ENCODE peak calls at places on chromosome 18, in ten cellular contexts. R is cardiac muscle cell, N is spleen, X is HCT116, H is tibial artery, L is lung, J is adrenal gland, O is endodermal cell, E is A673, U is lower lobe of right lung. Q is an unnamed sample.
A peak's percentile ranks its signal among the peaks of the same experiment; 100 is the strongest.

GRCh38 chr18:5512191-5512590 is 31.6 kb downstream of the EPB41L3 start:
- DNase-seq in R (no peak), N (no peak), X (no peak), H (no peak), L (no peak), J (no peak), O (no peak), E (no peak), U (no peak), Q (no peak)

GRCh38 chr18:46220116-46220515 is 115.9 kb downstream of the HAUS1 start:
- DNase-seq in R (no peak), N (no peak), X (no peak), H (no peak), L (no peak), J (no peak), O (no peak), E (no peak), U (no peak), Q (no peak)

GRCh38 chr18:8656226-8656625 is 47.0 kb downstream of the RAB12 start:
- DNase-seq in R (no peak), N (no peak), X (no peak), H (no peak), L (no peak), J (no peak), O (no peak), E (no peak), U (no peak), Q (no peak)

GRCh38 chr18:11050966-11051365 is 98.4 kb downstream of the PIEZO2 start:
- DNase-seq in R (no peak), N (no peak), X (no peak), H (no peak), L (no peak), J (no peak), O (no peak), E (no peak), U (no peak), Q (no peak)

GRCh38 chr18:25305584-25305983 is 46.4 kb downstream of the ZNF521 start:
- DNase-seq in R (no peak), N (no peak), X (no peak), H (no peak), L (no peak), J (no peak), O (no peak), E (no peak), U (no peak), Q (no peak)

GRCh38 chr18:61531182-61531581 is 198.0 kb downstream of the CDH20 start:
- DNase-seq in R (no peak), N (no peak), X (no peak), H (no peak), L (no peak), J (no peak), O (no peak), E (peak; percentile 56), U (no peak), Q (no peak)

GRCh38 chr18:52348209-52348608 is 8.2 kb downstream of the DCC start:
- DNase-seq in R (no peak), N (no peak), X (no peak), H (no peak), L (no peak), J (no peak), O (peak; percentile 71), E (peak; percentile 62), U (no peak), Q (peak; percentile 10)

GRCh38 chr18:57885931-57886330 is 82.8 kb upstream of the ATP8B1 start:
- DNase-seq in R (no peak), N (no peak), X (no peak), H (no peak), L (no peak), J (no peak), O (no peak), E (no peak), U (no peak), Q (no peak)

GRCh38 chr18:59617468-59617932 is 79.7 kb downstream of the CCBE1 start:
- DNase-seq in R (no peak), N (no peak), X (no peak), H (no peak), L (no peak), J (peak; percentile 23), O (no peak), E (no peak), U (no peak), Q (no peak)

GRCh38 chr18:46364048-46364447 is 259.9 kb downstream of the HAUS1 start:
- DNase-seq in R (no peak), N (no peak), X (no peak), H (no peak), L (no peak), J (no peak), O (no peak), E (no peak), U (no peak), Q (no peak)

GRCh38 chr18:48827321-48828200 is 123.2 kb downstream of the SMAD7 start:
- DNase-seq in R (peak; percentile 84), N (peak; percentile 55), X (no peak), H (peak; percentile 68), L (no peak), J (no peak), O (peak; percentile 81), E (peak; percentile 63), U (peak; percentile 28), Q (no peak)

GRCh38 chr18:76604642-76605240 is 109.7 kb upstream of the ZNF516 start:
- DNase-seq in R (no peak), N (no peak), X (no peak), H (no peak), L (no peak), J (no peak), O (no peak), E (no peak), U (no peak), Q (no peak)

GRCh38 chr18:58484989-58485962 is 143.6 kb downstream of the ALPK2 start:
- DNase-seq in R (peak; percentile 44), N (no peak), X (no peak), H (no peak), L (no peak), J (peak; percentile 11), O (peak; percentile 75), E (peak; percentile 14), U (no peak), Q (no peak)

GRCh38 chr18:22411442-22411841 is 6.3 kb downstream of the CTAGE1 start:
- DNase-seq in R (no peak), N (no peak), X (no peak), H (no peak), L (no peak), J (no peak), O (no peak), E (no peak), U (no peak), Q (no peak)

GRCh38 chr18:51390695-51391094 is 193.2 kb upstream of the MEX3C start:
- DNase-seq in R (no peak), N (no peak), X (no peak), H (no peak), L (no peak), J (no peak), O (no peak), E (peak; percentile 34), U (no peak), Q (no peak)

GRCh38 chr18:34795070-34795740 is 85.1 kb downstream of the DTNA start:
- DNase-seq in R (no peak), N (no peak), X (no peak), H (no peak), L (no peak), J (no peak), O (no peak), E (no peak), U (no peak), Q (no peak)
- TF ChIP-seq CTCF in R (no peak), N (no peak), X (no peak), H (no peak), L (no peak), J (no peak), O (peak; percentile 39), E (no peak), U (no peak), Q (no peak)

GRCh38 chr18:75205760-75206109 is 3.2 kb downstream of the PTGR3 start:
- DNase-seq in R (no peak), N (no peak), X (no peak), H (no peak), L (no peak), J (no peak), O (no peak), E (no peak), U (no peak), Q (no peak)
- H3K4me3 ChIP-seq in R (no peak overlapping the region), N (no peak overlapping the region), X (no peak overlapping the region), H (no peak overlapping the region), L (no peak overlapping the region), J (no peak overlapping the region), O (peak overlapping the region; percentile 68), E (no peak overlapping the region), U (peak overlapping the region; percentile 54), Q (no peak overlapping the region)

DNA sequence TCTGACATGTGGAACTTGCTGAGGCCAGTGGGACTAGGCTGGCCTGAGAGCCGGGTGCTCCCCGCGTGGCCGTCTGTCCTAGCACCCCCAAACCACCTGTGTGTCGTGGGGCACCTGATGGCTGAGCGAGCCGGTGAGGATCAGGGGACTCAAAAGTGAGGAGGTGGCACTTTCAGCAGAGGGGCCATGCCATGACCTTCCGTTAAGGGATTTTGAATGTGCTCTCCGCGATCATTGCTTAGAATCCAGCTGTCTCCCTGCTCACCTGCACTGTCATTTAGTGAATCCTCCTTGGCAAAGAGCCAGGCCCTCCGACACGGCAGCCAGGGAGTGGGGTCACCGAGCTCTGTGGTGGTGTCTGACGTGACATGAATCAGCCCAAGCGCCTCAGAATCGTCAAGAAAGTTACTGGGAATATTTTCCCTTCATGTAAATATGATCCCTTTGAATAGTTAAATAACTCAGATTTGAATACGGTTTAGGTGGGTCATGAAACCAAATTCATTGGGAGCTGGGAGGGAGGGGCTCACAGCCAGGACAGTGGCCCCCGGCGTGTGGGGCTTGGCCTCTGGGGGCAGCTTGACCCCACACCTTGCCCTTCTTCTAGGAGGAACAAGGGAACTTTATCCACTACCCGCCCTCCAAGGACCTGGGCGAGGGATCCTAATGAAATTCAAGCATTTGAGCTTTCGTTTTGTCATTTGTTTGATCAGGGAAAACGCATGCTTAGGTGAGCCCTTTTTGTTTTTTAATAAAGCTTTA is 9.5 kb downstream of the NFATC1 start:
- DNase-seq in R (no peak), N (peak; percentile 83), X (no peak), H (no peak), L (no peak), J (no peak), O (no peak), E (no peak), U (peak; percentile 37), Q (no peak)
- H3K4me1 ChIP-seq in R (no peaks in the 10 kb centered on the region), N (peaks cover 56% of the 10 kb centered on the region), X (peaks cover 11% of the 10 kb centered on the region), H (peaks cover 19% of the 10 kb centered on the region), L (peaks cover 6% of the 10 kb centered on the region), J (peaks cover 24% of the 10 kb centered on the region), O (no peaks in the 10 kb centered on the region), E (peaks cover 39% of the 10 kb centered on the region), U (peaks cover 55% of the 10 kb centered on the region), Q (no peaks in the 10 kb centered on the region)

GRCh38 chr18:67862069-67862468 is 345.5 kb upstream of the DSEL start:
- DNase-seq in R (no peak), N (no peak), X (no peak), H (no peak), L (no peak), J (no peak), O (no peak), E (no peak), U (no peak), Q (no peak)

GRCh38 chr18:67865400-67865799 is 348.9 kb upstream of the DSEL start:
- DNase-seq in R (no peak), N (no peak), X (no peak), H (no peak), L (no peak), J (no peak), O (no peak), E (no peak), U (no peak), Q (no peak)

GRCh38 chr18:67864677-67865340 is 348.3 kb upstream of the DSEL start:
- DNase-seq in R (no peak), N (no peak), X (no peak), H (no peak), L (no peak), J (no peak), O (no peak), E (no peak), U (no peak), Q (no peak)
- TF ChIP-seq CTCF in R (no peak), N (no peak), X (no peak), H (no peak), L (no peak), J (no peak), O (no peak), E (no peak), U (no peak), Q (no peak)

Q was measured in Caco-2.